ENCODE peak calls at places on chromosomes 16 and 17, in five cellular contexts. U is foreskin fibroblast, Q is endothelial cell of umbilical vein, N is MM.1S, K is tibial nerve. Y is an unnamed sample.

GRCh38 chr16:31402687-31403086 is 9.6 kb downstream of the ITGAD start:
- DNase-seq in U (no peak), Q (no peak), N (no peak), K (no peak), Y (no peak)

GRCh38 chr17:30950669-30951399 is 20.0 kb upstream of the RNF135 start:
- DNase-seq in U (peak; percentile 92), Q (peak; percentile 46), N (no peak), K (peak; percentile 69), Y (peak; percentile 43)

GRCh38 chr16:30927789-30928378 is 4.5 kb downstream of the FBXL19 start:
- DNase-seq in U (no peak), Q (peak; percentile 36), N (peak; percentile 38), K (no peak), Y (peak; percentile 58)

GRCh38 chr17:58083491-58084316 is 485 bp downstream of the DYNLL2 start:
- DNase-seq in U (peak; percentile 70), Q (peak; percentile 43), N (peak; percentile 57), K (no peak), Y (peak; percentile 59)

GRCh38 chr16:56600398-56600999 is 7.9 kb upstream of the MT2A start:
- DNase-seq in U (peak; percentile 64), Q (peak; percentile 54), N (peak; percentile 66), K (peak; percentile 49), Y (peak; percentile 43)

GRCh38 chr16:84478172-84478948 is 26.1 kb downstream of the MEAK7 start:
- DNase-seq in U (peak; percentile 56), Q (no peak), N (no peak), K (no peak), Y (no peak)

GRCh38 chr16:87129771-87130170 is 187.4 kb downstream of the C16orf95 start:
- DNase-seq in U (no peak), Q (peak; percentile 58), N (no peak), K (peak; percentile 19), Y (no peak)

GRCh38 chr17:49915670-49916069 is 53.3 kb upstream of the DLX4 start:
- DNase-seq in U (no peak), Q (no peak), N (no peak), K (no peak), Y (no peak)

GRCh38 chr17:50558091-50558490 is 2.4 kb upstream of the CACNA1G start:
- DNase-seq in U (no peak), Q (no peak), N (no peak), K (no peak), Y (no peak)

GRCh38 chr16:54931041-54931756 is 534 bp downstream of the IRX5 start:
- DNase-seq in U (no peak), Q (peak; percentile 27), N (peak; percentile 43), K (no peak), Y (no peak)

GRCh38 chr17:39114744-39115534 is 36.5 kb downstream of the PLXDC1 start:
- DNase-seq in U (peak; percentile 50), Q (no peak), N (no peak), K (no peak), Y (peak; percentile 60)

GRCh38 chr16:54143934-54144333 is 142.7 kb downstream of the IRX3 start:
- DNase-seq in U (no peak), Q (no peak), N (no peak), K (no peak), Y (no peak)

GRCh38 chr17:22277595-22277994 is 585.3 kb downstream of the KCNJ18 start:
- DNase-seq in U (no peak), Q (no peak), N (no peak), K (no peak), Y (no peak)

GRCh38 chr16:79170565-79171242 is 429.8 kb downstream of the MAF start:
- DNase-seq in U (no peak), Q (no peak), N (no peak), K (peak; percentile 42), Y (peak; percentile 29)

GRCh38 chr17:80782536-80783427 is 208.9 kb upstream of the CHMP6 start:
- DNase-seq in U (no peak), Q (peak; percentile 51), N (no peak), K (no peak), Y (no peak)

GRCh38 chr17:34300652-34301390 is 15.3 kb downstream of the CCL11 start:
- DNase-seq in U (peak; percentile 55), Q (peak; percentile 44), N (peak; percentile 79), K (no peak), Y (no peak)

GRCh38 chr16:75801307-75801706 is 75.0 kb upstream of the CPHXL start:
- DNase-seq in U (no peak), Q (no peak), N (no peak), K (no peak), Y (no peak)
- TF ChIP-seq CTCF in U (no peak), Q (no peak), N (peak; percentile 25), K (no peak), Y (no peak)

DNA sequence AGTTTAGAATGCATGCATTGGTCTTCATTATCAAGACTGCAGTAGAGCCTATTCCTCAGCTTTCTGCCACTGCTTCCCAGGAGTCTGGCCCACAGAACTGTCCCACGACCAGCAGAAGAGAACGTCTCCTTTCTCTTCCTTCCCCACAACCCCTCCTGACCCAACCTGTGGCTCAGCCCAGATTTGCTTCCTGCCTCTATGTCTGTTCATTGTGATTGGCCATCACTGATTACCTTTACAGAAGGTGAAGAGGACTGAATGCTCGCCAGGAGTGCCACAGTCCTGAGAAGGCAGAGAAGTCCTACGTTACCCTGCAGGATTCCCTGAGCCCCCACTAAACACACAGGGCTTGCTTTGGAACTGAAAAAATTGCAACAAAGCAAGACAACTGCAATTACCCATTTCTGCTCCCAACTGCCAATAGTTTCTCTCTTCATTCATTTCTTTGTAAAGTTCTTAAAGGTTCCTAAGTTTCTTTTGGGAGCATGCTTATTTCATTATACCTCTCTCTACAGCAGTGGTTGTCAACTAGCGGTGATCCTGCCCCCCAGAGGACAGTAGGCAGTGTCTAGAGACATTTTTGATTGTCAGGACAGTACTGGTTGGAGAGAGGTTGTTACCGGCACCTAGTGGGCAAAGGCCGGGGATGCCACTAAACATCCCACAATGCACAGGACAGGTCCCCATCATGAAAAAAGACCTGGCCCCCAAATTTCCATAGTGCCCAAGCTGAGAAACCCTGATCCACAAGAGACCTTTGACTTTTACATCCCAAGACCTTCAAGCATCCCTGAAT is 4.5 kb upstream of the NAT9 start:
- DNase-seq in U (no peak), Q (no peak), N (peak; percentile 70), K (no peak), Y (no peak)
- TF ChIP-seq CTCF in U (no peak), Q (peak; percentile 17), N (peak; percentile 85), K (peak; percentile 5), Y (no peak)

GRCh38 chr16:67546091-67546501 is 16.2 kb upstream of the CTCF start:
- DNase-seq in U (no peak), Q (no peak), N (no peak), K (no peak), Y (no peak)

GRCh38 chr16:67548265-67549126 is 13.8 kb upstream of the CTCF start:
- DNase-seq in U (no peak), Q (peak; percentile 55), N (peak; percentile 47), K (no peak), Y (no peak)

GRCh38 chr16:67545665-67546024 is 16.7 kb upstream of the CTCF start:
- DNase-seq in U (no peak), Q (no peak), N (no peak), K (no peak), Y (no peak)

GRCh38 chr16:67547423-67548264 is 14.7 kb upstream of the CTCF start:
- DNase-seq in U (no peak), Q (peak; percentile 83), N (peak; percentile 95), K (no peak), Y (peak; percentile 38)

GRCh38 chr16:67546761-67547422 is 15.4 kb upstream of the CTCF start:
- DNase-seq in U (peak; percentile 58), Q (peak; percentile 89), N (peak; percentile 78), K (peak; percentile 65), Y (peak; percentile 70)
- TF ChIP-seq CTCF in U (peak; percentile 92), Q (peak; percentile 93), N (peak; percentile 95), K (peak; percentile 94), Y (peak; percentile 84)

GRCh38 chr17:60229189-60229802 is 79.5 kb downstream of the CA4 start:
- DNase-seq in U (peak; percentile 28), Q (peak; percentile 12), N (peak; percentile 32), K (no peak), Y (no peak)
- TF ChIP-seq CTCF in U (no peak), Q (no peak), N (no peak), K (no peak), Y (no peak)

DNA sequence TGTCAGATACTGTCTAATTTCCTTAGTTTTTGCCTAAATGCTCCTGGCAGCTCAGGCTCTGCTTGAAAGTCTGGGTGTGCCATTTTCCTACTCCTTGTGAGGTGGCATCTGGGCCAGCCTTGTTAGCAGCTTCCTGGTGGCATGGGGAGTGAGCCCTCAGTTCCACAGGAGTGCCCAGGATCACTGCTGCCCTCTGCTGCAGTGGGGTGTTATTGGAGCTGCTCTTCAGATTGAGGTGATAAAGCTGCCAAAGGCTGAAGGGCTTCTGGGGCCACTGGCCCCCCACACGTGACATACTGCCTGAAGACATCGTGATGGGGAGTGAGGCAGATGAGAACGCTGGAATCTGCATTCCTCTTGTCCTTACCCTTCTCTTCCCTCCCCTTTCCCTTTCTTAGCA is 27.4 kb downstream of the CEP95 start:
- DNase-seq in U (peak; percentile 15), Q (peak; percentile 44), N (no peak), K (no peak), Y (no peak)
- TF ChIP-seq CTCF in U (peak; percentile 15), Q (no peak), N (no peak), K (no peak), Y (no peak)

Y was measured in uterus.